ENCODE peak calls at places on chromosomes 6 and 20, in ten cellular contexts. I is colonic mucosa, Y is mesendoderm, N is lower lobe of right lung, Q is trophoblast cell, P is fibroblast of lung, A is AG10803, U is AG09309, W is heart left ventricle, T is skeletal muscle cell. S is an unnamed sample.

GRCh38 chr6:134519456-134519855 is 201.5 kb upstream of the SGK1 start:
- DNase-seq in I (no peak), Y (no peak), N (peak), Q (peak), P (no peak), A (no peak), U (no peak), W (peak), T (no peak), S (no peak)

GRCh38 chr6:33914519-33915120 is 110.8 kb upstream of the MLN start:
- DNase-seq in I (no peak), Y (no peak), N (no peak), Q (no peak), P (no peak), A (no peak), U (no peak), W (no peak), T (no peak), S (no peak)

GRCh38 chr6:45196121-45196520 is 132.0 kb upstream of the RUNX2 start:
- DNase-seq in I (no peak), Y (no peak), N (no peak), Q (no peak), P (peak), A (no peak), U (no peak), W (no peak), T (no peak), S (no peak)

GRCh38 chr6:44915111-44915510 is 413.0 kb upstream of the RUNX2 start:
- DNase-seq in I (no peak), Y (no peak), N (no peak), Q (peak), P (no peak), A (peak), U (no peak), W (no peak), T (no peak), S (no peak)

GRCh38 chr20:38542994-38543906 is 37.7 kb upstream of the ADIG start:
- DNase-seq in I (no peak), Y (no peak), N (no peak), Q (no peak), P (peak), A (peak), U (no peak), W (no peak), T (no peak), S (no peak)

GRCh38 chr6:42571611-42572342 is 7.9 kb downstream of the UBR2 start:
- DNase-seq in I (no peak), Y (no peak), N (no peak), Q (no peak), P (peak), A (no peak), U (no peak), W (no peak), T (no peak), S (no peak)

GRCh38 chr6:143060806-143061596 is at the start of gene AIG1:
- DNase-seq in I (peak), Y (peak), N (no peak), Q (no peak), P (no peak), A (no peak), U (no peak), W (no peak), T (peak), S (no peak)

GRCh38 chr6:139295906-139296305 is 4.1 kb upstream of the TXLNB start:
- DNase-seq in I (no peak), Y (no peak), N (no peak), Q (peak), P (no peak), A (no peak), U (no peak), W (peak), T (no peak), S (no peak)

GRCh38 chr6:160137989-160138835 is 16.6 kb downstream of the SLC22A1 start:
- DNase-seq in I (peak), Y (peak), N (no peak), Q (peak), P (peak), A (peak), U (peak), W (no peak), T (peak), S (no peak)

GRCh38 chr6:113920663-113921267 is 50.2 kb downstream of the HDAC2 start:
- DNase-seq in I (no peak), Y (peak), N (no peak), Q (no peak), P (no peak), A (no peak), U (no peak), W (no peak), T (no peak), S (no peak)

GRCh38 chr6:80209434-80209833 is 103.0 kb downstream of the BCKDHB start:
- DNase-seq in I (no peak), Y (no peak), N (no peak), Q (no peak), P (no peak), A (no peak), U (no peak), W (no peak), T (no peak), S (no peak)

GRCh38 chr6:103113416-103113815 is 1719.9 kb downstream of the GRIK2 start:
- DNase-seq in I (no peak), Y (no peak), N (no peak), Q (no peak), P (no peak), A (no peak), U (no peak), W (no peak), T (no peak), S (no peak)

GRCh38 chr6:72040106-72040505 is 153.8 kb downstream of the RIMS1 start:
- DNase-seq in I (no peak), Y (no peak), N (no peak), Q (no peak), P (peak), A (peak), U (no peak), W (no peak), T (no peak), S (no peak)

GRCh38 chr6:151068761-151069312 is 170.9 kb upstream of the AKAP12 start:
- DNase-seq in I (peak), Y (no peak), N (no peak), Q (no peak), P (peak), A (peak), U (peak), W (no peak), T (no peak), S (peak)

GRCh38 chr20:62737971-62738881 is 29.6 kb downstream of the NTSR1 start:
- DNase-seq in I (no peak), Y (no peak), N (peak), Q (no peak), P (no peak), A (no peak), U (no peak), W (no peak), T (no peak), S (no peak)

GRCh38 chr6:152387091-152387490 is 250.1 kb downstream of the SYNE1 start:
- DNase-seq in I (no peak), Y (no peak), N (no peak), Q (peak), P (no peak), A (no peak), U (no peak), W (no peak), T (no peak), S (no peak)

GRCh38 chr6:140560671-140561070 is 1186.2 kb upstream of the CITED2 start:
- DNase-seq in I (no peak), Y (no peak), N (no peak), Q (no peak), P (no peak), A (no peak), U (no peak), W (no peak), T (no peak), S (no peak)

GRCh38 chr20:57746832-57747404 is 37.1 kb upstream of the PMEPA1 start:
- DNase-seq in I (no peak), Y (no peak), N (no peak), Q (no peak), P (no peak), A (no peak), U (no peak), W (no peak), T (no peak), S (no peak)

GRCh38 chr6:127343753-127344659 is 597 bp upstream of the ECHDC1 start:
- DNase-seq in I (peak), Y (peak), N (no peak), Q (peak), P (peak), A (peak), U (no peak), W (no peak), T (peak), S (no peak)

GRCh38 chr6:75502884-75503283 is 9.3 kb upstream of the FILIP1 start:
- DNase-seq in I (no peak), Y (no peak), N (no peak), Q (no peak), P (no peak), A (no peak), U (no peak), W (no peak), T (no peak), S (no peak)

GRCh38 chr20:3276400-3277015 is 37.5 kb upstream of the SLC4A11 start:
- DNase-seq in I (peak), Y (peak), N (no peak), Q (peak), P (peak), A (peak), U (no peak), W (no peak), T (no peak), S (no peak)

DNA sequence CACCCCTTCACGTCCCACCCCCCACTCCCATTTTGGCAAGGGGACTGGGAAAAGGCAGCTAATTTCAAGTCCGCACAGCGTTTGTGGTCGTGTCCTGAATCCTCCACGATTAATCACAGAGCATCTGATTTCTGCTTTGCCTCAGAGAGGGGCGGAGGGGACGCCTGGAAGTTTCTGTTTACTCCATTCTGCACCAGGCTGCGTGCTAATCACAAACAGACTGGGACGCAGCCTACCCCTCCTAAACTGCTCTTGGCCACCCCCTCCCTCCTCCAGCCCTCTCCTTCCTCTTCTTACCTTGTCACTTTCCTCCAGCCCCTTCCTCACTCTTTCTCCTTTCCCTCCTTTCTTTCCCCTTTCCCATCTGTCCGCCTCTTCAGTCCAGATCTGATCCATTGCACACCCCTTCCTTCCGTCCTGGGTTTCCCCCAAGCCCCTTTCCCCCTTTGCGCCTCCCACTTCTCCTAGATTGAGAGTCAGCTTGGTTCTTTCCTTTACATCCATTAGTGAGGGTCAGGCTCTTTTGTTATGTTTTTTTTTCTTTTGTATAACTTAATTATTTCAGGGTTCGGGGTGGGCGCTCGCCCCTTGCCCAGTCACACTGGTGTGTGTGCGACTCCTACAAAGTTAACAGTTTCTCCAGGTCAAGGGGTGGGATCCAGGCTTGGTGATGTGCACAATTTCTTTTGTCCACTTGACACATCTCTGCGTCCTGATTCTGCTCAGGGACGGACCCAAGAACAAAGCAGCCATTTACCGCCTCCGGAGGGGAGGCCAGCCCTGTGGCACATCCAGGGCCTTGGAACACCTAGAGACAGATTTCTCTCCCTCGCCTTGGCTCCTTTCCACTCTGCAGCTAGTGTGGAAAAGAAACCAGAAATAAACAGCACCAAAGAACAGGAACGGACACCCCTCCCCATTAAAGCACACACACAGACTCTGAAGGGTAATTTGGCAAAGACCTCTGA is 527 bp upstream of the RIPOR3 start:
- DNase-seq in I (no peak), Y (peak), N (no peak), Q (no peak), P (peak), A (peak), U (no peak), W (no peak), T (no peak), S (no peak)
- H3K4me3 ChIP-seq in I (peak), Y (no peak), N (peak), Q (no peak), P (peak), A (peak), U (peak), W (peak), T (peak), S (peak)

GRCh38 chr6:3814539-3814938 is 34.6 kb upstream of the FAM50B start:
- DNase-seq in I (no peak), Y (no peak), N (no peak), Q (no peak), P (no peak), A (no peak), U (no peak), W (no peak), T (no peak), S (no peak)

GRCh38 chr6:3813150-3813780 is 35.9 kb upstream of the FAM50B start:
- DNase-seq in I (no peak), Y (no peak), N (no peak), Q (peak), P (no peak), A (peak), U (no peak), W (peak), T (no peak), S (no peak)

GRCh38 chr6:3811191-3811590 is 38.0 kb upstream of the FAM50B start:
- DNase-seq in I (no peak), Y (no peak), N (no peak), Q (no peak), P (peak), A (no peak), U (no peak), W (no peak), T (no peak), S (no peak)

GRCh38 chr6:3813918-3814317 is 35.3 kb upstream of the FAM50B start:
- DNase-seq in I (no peak), Y (no peak), N (no peak), Q (no peak), P (no peak), A (no peak), U (no peak), W (no peak), T (no peak), S (no peak)

DNA sequence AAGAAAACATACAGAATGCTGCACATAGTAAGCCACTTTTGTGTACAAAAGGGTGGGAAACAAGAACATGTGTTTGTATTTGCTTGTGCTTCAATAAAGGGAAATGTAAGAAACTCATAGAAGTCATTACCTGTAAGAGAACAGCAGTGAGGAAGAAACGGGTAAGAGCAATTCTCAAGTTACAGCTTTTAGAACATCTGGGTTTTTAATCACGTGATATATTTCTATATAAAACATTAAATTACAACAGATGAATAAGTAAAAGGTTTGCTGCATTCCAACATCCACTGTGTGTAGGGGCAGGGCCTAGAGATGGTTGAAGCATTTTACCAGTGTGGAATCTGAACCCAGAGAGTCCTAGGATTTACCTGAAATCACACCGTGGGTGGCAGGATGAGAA is 36.6 kb upstream of the FAM50B start:
- DNase-seq in I (no peak), Y (no peak), N (no peak), Q (no peak), P (no peak), A (no peak), U (no peak), W (no peak), T (no peak), S (no peak)
- H3K4me3 ChIP-seq in I (no peak), Y (no peak), N (no peak), Q (no peak), P (no peak), A (no peak), U (no peak), W (no peak), T (no peak), S (no peak)

GRCh38 chr6:20236899-20237600 is 24.8 kb upstream of the MBOAT1 start:
- DNase-seq in I (no peak), Y (no peak), N (no peak), Q (peak), P (no peak), A (no peak), U (no peak), W (no peak), T (no peak), S (no peak)

GRCh38 chr6:20241102-20241501 is 28.8 kb upstream of the MBOAT1 start:
- DNase-seq in I (no peak), Y (no peak), N (no peak), Q (no peak), P (no peak), A (no peak), U (no peak), W (no peak), T (no peak), S (no peak)

GRCh38 chr6:20237677-20238460 is 25.6 kb upstream of the MBOAT1 start:
- DNase-seq in I (no peak), Y (no peak), N (no peak), Q (no peak), P (no peak), A (no peak), U (no peak), W (no peak), T (no peak), S (no peak)

GRCh38 chr6:20236344-20236743 is 24.1 kb upstream of the MBOAT1 start:
- DNase-seq in I (no peak), Y (no peak), N (no peak), Q (no peak), P (no peak), A (no peak), U (no peak), W (no peak), T (no peak), S (no peak)

DNA sequence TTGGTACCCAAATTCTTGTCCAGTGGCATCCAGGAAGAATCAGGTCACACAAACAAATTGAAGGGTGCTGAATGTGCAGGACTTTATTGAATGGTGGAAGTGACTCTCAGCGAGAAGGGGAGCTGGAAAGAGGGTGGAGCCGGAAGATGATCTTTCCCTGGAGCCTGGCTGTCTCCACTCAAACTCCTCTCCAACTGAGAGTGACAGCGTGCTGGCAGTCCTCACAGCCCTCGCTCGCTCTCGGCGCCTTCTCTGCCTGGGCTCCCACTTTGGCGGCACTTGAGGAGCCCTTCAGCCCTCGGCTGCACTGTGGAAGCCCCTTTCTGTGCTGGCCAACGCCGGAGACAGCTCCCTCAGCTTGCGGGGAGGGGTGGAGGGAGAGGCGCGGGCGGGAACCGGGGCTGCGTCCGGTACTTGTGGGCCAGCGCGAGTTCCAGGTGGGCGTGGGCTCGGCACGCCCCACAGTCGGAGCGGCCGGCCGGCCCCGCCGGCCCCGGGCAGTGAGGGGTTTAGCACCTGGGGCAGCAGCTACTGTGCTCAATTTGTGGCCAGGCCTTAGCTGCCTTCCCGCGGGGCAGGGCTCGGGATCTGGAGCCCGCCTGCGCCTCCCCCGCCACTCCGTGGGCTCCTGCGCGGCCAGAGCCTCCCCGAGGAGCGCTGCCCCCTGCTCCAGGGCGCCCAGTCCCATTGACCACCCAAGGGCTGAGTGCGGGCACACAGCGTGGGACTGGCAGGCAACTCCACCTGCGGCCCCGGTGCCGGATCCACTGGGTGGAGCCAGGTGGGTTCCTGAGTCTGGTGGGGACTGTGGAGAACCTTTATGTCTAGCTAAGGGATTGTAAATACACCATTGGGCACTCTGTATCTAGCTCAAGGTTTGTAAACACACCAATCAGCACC is 26.7 kb upstream of the MBOAT1 start:
- DNase-seq in I (no peak), Y (peak), N (no peak), Q (no peak), P (no peak), A (no peak), U (no peak), W (no peak), T (no peak), S (no peak)
- H3K4me3 ChIP-seq in I (no peak), Y (no peak), N (no peak), Q (no peak), P (no peak), A (no peak), U (no peak), W (no peak), T (no peak), S (no peak)

DNA sequence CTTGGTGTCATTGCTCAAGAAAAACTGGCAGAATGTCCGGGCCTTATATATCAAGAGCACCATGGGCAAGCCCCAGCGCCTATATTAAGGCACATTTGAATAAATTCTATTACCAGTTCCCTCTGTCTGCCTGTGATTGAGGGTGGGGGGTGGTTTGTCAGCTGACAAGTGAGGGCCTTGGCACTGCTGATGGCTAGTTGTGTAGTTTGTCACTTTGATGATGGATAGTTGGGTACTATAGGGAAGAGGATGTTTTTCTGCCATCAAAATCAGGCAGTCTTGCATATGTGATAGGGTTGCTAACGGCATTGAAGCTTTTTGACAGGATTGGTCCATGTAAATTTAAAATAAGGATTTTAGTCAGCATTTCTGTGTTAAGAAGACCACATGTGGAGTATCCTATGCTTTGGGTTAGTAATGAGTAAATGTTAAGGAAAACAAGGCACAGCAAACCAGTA is 2.5 kb downstream of the RPL10A start:
- DNase-seq in I (no peak), Y (no peak), N (no peak), Q (no peak), P (no peak), A (no peak), U (no peak), W (no peak), T (no peak), S (no peak)
- H3K4me3 ChIP-seq in I (no peak), Y (peak), N (no peak), Q (no peak), P (peak), A (peak), U (peak), W (no peak), T (peak), S (peak)

DNA sequence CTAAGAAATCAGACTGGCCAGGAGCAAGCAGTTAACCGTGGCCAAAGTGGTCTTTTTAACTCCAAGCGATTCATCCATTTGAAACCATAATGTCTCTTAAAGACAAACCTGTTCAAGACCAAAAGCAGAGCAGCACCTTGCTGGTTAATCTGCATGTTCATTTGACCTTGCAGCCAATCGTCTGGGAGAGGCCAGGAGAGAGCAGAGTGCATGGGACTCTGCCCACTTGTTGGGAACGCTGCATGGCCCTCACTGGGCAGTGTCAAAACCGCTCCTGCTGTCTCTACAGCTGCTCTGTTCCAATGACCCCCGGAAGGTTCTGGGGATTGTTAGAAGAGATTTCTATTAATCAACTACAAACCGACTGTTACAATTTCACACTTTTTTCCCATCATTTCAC is 79.6 kb downstream of the OLIG3 start:
- DNase-seq in I (no peak), Y (peak), N (no peak), Q (no peak), P (no peak), A (no peak), U (no peak), W (no peak), T (no peak), S (no peak)
- H3K4me3 ChIP-seq in I (peak), Y (no peak), N (peak), Q (no peak), P (peak), A (no peak), U (peak), W (peak), T (no peak), S (no peak)

GRCh38 chr6:18276610-18277009 is 12.3 kb upstream of the DEK start:
- DNase-seq in I (no peak), Y (peak), N (no peak), Q (peak), P (no peak), A (no peak), U (no peak), W (no peak), T (no peak), S (no peak)
- H3K4me3 ChIP-seq in I (no peak), Y (no peak), N (no peak), Q (no peak), P (peak), A (peak), U (peak), W (peak), T (no peak), S (peak)